ENCODE peak calls at places on chromosomes 6 and 20, in four cellular contexts. One of them, this sample, is unnamed.

GRCh38 chr20:46362931-46363872 is 43.2 kb downstream of the ELMO2 start:
- DNase-seq in lung: no peak
- DNase-seq in mammary epithelial cell: no peak
- DNase-seq in uterus: no peak
- DNase-seq in this sample: no peak

GRCh38 chr6:39260953-39261352 is 31.7 kb upstream of the KCNK5 start:
- DNase-seq in uterus: no peak
- DNase-seq in lung: no peak
- DNase-seq in mammary epithelial cell: no peak
- DNase-seq in this sample: no peak

GRCh38 chr20:41221614-41222218 is 84.4 kb downstream of the PLCG1 start:
- DNase-seq in lung: no peak
- DNase-seq in uterus: no peak
- DNase-seq in mammary epithelial cell: no peak
- DNase-seq in this sample: no peak

GRCh38 chr6:3619201-3619600 is 132.3 kb downstream of the PXDC1 start:
- DNase-seq in uterus: no peak
- DNase-seq in lung: no peak
- DNase-seq in mammary epithelial cell: no peak
- DNase-seq in this sample: no peak

GRCh38 chr20:40511478-40511877 is 177.6 kb downstream of the MAFB start:
- DNase-seq in lung: no peak
- DNase-seq in mammary epithelial cell: peak
- DNase-seq in uterus: peak
- DNase-seq in this sample: peak

GRCh38 chr20:36881888-36882287 is 6.0 kb downstream of the TLDC2 start:
- DNase-seq in mammary epithelial cell: peak
- DNase-seq in lung: no peak
- DNase-seq in uterus: no peak
- DNase-seq in this sample: peak

GRCh38 chr6:8192067-8192466 is 89.7 kb upstream of the EEF1E1 start:
- DNase-seq in lung: no peak
- DNase-seq in mammary epithelial cell: no peak
- DNase-seq in uterus: no peak
- DNase-seq in this sample: no peak

GRCh38 chr20:10111144-10111771 is 76.5 kb downstream of the ANKEF1 start:
- DNase-seq in lung: no peak
- DNase-seq in mammary epithelial cell: no peak
- DNase-seq in uterus: no peak
- DNase-seq in this sample: no peak

GRCh38 chr6:38586992-38587391 is 52.7 kb downstream of the BTBD9 start:
- DNase-seq in mammary epithelial cell: no peak
- DNase-seq in uterus: no peak
- DNase-seq in lung: no peak
- DNase-seq in this sample: no peak

GRCh38 chr6:146244630-146245143 is 215.8 kb downstream of the GRM1 start:
- DNase-seq in lung: no peak
- DNase-seq in mammary epithelial cell: no peak
- DNase-seq in uterus: no peak
- DNase-seq in this sample: no peak

GRCh38 chr6:108250240-108250866 is 10.5 kb downstream of the SNX3 start:
- DNase-seq in mammary epithelial cell: peak
- DNase-seq in lung: no peak
- DNase-seq in uterus: no peak
- DNase-seq in this sample: peak

GRCh38 chr20:62304331-62305148 is 1.7 kb downstream of the ADRM1 start:
- DNase-seq in lung: no peak
- DNase-seq in uterus: no peak
- DNase-seq in mammary epithelial cell: peak
- DNase-seq in this sample: peak

GRCh38 chr20:24492031-24492607 is 22.7 kb downstream of the SYNDIG1 start:
- DNase-seq in lung: no peak
- DNase-seq in uterus: no peak
- DNase-seq in mammary epithelial cell: no peak
- DNase-seq in this sample: no peak

GRCh38 chr6:134678436-134678889 is 271.4 kb downstream of the ALDH8A1 start:
- DNase-seq in mammary epithelial cell: no peak
- DNase-seq in uterus: no peak
- DNase-seq in lung: no peak
- DNase-seq in this sample: no peak

GRCh38 chr6:160792711-160793110 is 90.7 kb downstream of the PLG start:
- DNase-seq in uterus: no peak
- DNase-seq in lung: no peak
- DNase-seq in mammary epithelial cell: no peak
- DNase-seq in this sample: peak

GRCh38 chr6:107230024-107230423 is 114.7 kb upstream of the BEND3 start:
- DNase-seq in lung: no peak
- DNase-seq in mammary epithelial cell: no peak
- DNase-seq in uterus: no peak
- DNase-seq in this sample: no peak
- TF ChIP-seq CTCF in lung: no peak
- TF ChIP-seq CTCF in mammary epithelial cell: no peak
- TF ChIP-seq CTCF in uterus: no peak
- TF ChIP-seq CTCF in this sample: no peak

DNA sequence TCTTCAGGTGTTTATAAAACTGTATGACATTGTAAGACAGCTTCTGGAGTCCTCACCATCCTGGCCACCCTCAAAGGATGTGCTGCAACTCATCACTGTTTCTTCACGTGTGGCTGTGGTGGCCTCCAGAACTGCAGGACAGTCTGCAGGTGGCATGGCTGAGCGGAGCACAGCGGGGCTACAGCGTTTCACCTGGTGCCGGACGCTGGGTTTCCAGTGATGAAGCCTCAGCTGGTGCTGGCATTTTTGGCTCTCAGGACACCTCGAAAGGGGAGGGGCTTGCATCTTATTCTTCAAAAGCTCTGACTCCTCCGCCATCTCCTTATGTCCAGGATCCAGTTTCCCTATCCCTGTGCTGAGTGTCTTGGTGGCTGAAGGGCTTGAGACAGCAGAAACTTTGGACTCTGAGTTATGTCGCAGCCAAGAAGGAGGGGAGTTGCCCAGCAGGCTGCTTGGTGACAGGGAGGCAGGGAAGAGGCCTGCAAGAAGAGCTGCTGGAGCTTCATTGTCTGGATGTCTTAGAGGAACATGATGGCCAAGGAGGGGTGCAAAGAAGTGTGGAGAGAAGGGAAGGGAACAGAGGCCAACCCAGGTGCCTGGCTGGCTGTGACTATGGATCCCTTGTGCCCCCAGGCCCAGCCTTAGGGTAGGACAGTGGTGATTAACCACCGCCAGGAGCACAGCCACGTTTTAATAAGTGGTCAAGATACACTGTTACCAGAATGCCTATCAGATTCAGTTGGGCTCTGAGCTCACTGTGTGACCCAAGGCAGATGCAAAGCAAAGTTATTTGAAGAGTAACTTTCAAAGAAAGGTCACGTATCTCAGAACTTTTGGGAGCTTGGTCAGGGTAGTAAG is 58.7 kb downstream of the GTF2H5 start:
- DNase-seq in lung: no peak
- DNase-seq in uterus: no peak
- DNase-seq in mammary epithelial cell: no peak
- DNase-seq in this sample: no peak
- H3K4me3 ChIP-seq in lung: no peak
- H3K4me3 ChIP-seq in uterus: no peak
- H3K4me3 ChIP-seq in mammary epithelial cell: no peak
- H3K4me3 ChIP-seq in this sample: no peak

GRCh38 chr6:15642276-15642675 is 20.6 kb downstream of the DTNBP1 start:
- DNase-seq in mammary epithelial cell: no peak
- DNase-seq in uterus: no peak
- DNase-seq in lung: no peak
- DNase-seq in this sample: peak
- TF ChIP-seq CTCF in mammary epithelial cell: peak
- TF ChIP-seq CTCF in uterus: no peak
- TF ChIP-seq CTCF in lung: no peak
- TF ChIP-seq CTCF in this sample: peak

GRCh38 chr6:149139782-149140136 is 177.8 kb upstream of the TAB2 start:
- DNase-seq in mammary epithelial cell: no peak
- DNase-seq in uterus: no peak
- DNase-seq in lung: no peak
- DNase-seq in this sample: no peak

GRCh38 chr6:149138093-149138492 is 179.4 kb upstream of the TAB2 start:
- DNase-seq in mammary epithelial cell: no peak
- DNase-seq in uterus: no peak
- DNase-seq in lung: no peak
- DNase-seq in this sample: no peak

GRCh38 chr6:149138699-149139294 is 178.7 kb upstream of the TAB2 start:
- DNase-seq in uterus: no peak
- DNase-seq in mammary epithelial cell: no peak
- DNase-seq in lung: no peak
- DNase-seq in this sample: no peak

GRCh38 chr6:149140910-149141290 is 176.6 kb upstream of the TAB2 start:
- DNase-seq in mammary epithelial cell: no peak
- DNase-seq in lung: no peak
- DNase-seq in uterus: no peak
- DNase-seq in this sample: no peak

DNA sequence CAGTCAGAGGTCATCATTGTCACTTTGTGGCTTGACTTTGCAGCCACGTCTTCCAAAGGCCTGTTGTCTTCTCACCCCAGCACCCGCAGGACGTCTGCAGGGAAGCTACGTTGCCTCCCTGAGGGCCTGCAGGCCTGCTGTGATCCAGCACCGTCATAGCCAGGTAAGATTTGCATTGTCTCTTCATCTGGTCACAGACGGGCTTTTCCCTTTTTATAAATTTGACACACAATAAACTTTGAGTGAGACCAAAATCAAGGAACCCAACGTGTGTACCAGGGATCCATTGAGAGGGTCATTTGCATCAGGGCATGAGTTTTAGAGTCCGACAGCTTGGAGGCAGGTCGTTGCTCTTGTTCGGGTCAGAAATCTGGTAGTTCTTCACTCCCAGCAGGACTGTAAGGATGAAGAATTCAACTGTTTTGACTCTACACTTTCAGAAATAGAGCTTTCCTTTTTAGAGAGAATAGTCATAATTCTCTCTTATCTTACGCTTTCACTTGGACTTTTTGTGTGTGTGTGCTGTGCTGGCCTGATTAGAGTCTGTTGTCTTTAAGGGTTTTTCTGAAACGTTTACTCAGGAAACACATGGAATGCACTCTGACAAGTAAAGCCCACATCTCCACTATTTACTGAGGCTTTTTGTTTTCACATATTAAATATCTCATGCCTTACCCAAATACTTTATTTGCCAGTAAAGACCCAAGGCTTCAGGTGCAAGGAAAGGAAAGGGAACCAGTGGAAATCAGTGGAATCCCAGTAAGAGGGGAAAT is 177.2 kb upstream of the TAB2 start:
- DNase-seq in uterus: no peak
- DNase-seq in mammary epithelial cell: no peak
- DNase-seq in lung: no peak
- DNase-seq in this sample: no peak
- H3K4me3 ChIP-seq in uterus: no peak
- H3K4me3 ChIP-seq in mammary epithelial cell: no peak
- H3K4me3 ChIP-seq in lung: no peak
- H3K4me3 ChIP-seq in this sample: no peak

GRCh38 chr6:96897396-96898240 is at the start of gene NDUFAF4:
- DNase-seq in mammary epithelial cell: peak
- DNase-seq in uterus: peak
- DNase-seq in lung: peak
- DNase-seq in this sample: peak
- TF ChIP-seq CTCF in mammary epithelial cell: peak
- TF ChIP-seq CTCF in uterus: peak
- TF ChIP-seq CTCF in lung: peak
- TF ChIP-seq CTCF in this sample: peak

This sample was measured in epithelial cell of esophagus.